ENCODE peak calls at places on chromosome 1, in four cellular contexts. L is NCI-H1105 treated with DMSO at 0.1 percent for 48 hours; J is NCI-H1930; C is activated naive CD8-positive, alpha-beta T cell treated with anti-CD3 and anti-CD28 coated beads, Interleukin-2, amount 50 U/mL, for 16 hours. P is an unnamed sample.

GRCh38 chr1:231803353-231803752 is 176.8 kb downstream of the DISC1 start:
- DNase-seq in L (no peak), J (no peak), C (no peak), P (no peak)

GRCh38 chr1:11098931-11099309 is 749 bp downstream of the EXOSC10 start:
- DNase-seq in L (no peak), J (no peak), C (no peak), P (no peak)

GRCh38 chr1:203464226-203464625 is 11.4 kb upstream of the PRELP start:
- DNase-seq in L (no peak), J (no peak), C (no peak), P (no peak)

GRCh38 chr1:158203693-158204457 is 23.2 kb downstream of the CD1D start:
- DNase-seq in L (peak), J (peak), C (no peak), P (no peak)

GRCh38 chr1:11999236-11999635 is 19.0 kb downstream of the MFN2 start:
- DNase-seq in L (no peak), J (no peak), C (no peak), P (no peak)

GRCh38 chr1:76639181-76639580 is 228.1 kb upstream of the ST6GALNAC5 start:
- DNase-seq in L (no peak), J (no peak), C (no peak), P (no peak)

GRCh38 chr1:61270107-61270506 is 187.7 kb downstream of the NFIA start:
- DNase-seq in L (no peak), J (no peak), C (no peak), P (no peak)

GRCh38 chr1:224959656-224960055 is 30.2 kb downstream of the DNAH14 start:
- DNase-seq in L (no peak), J (no peak), C (no peak), P (no peak)

GRCh38 chr1:27525296-27526271 is 35.6 kb upstream of the WASF2 start:
- DNase-seq in L (no peak), J (no peak), C (no peak), P (peak)

GRCh38 chr1:21262282-21263051 is 27.8 kb downstream of the ECE1 start:
- DNase-seq in L (no peak), J (no peak), C (no peak), P (peak)

GRCh38 chr1:236307437-236307836 is 25.7 kb upstream of the ERO1B start:
- DNase-seq in L (no peak), J (no peak), C (no peak), P (peak)

GRCh38 chr1:245079021-245079609 is 75.7 kb upstream of the KIF26B start:
- DNase-seq in L (no peak), J (no peak), C (no peak), P (no peak)